ENCODE peak calls at places on chromosome 7, in nine cellular contexts. L, V, Z, Y, J, H, R, M and F are unnamed samples.

GRCh38 chr7:35875292-35875691 is 74.4 kb downstream of the SEPTIN7 start:
- DNase-seq in R (no peak), Z (no peak), L (no peak), H (no peak), Y (no peak), V (no peak), M (no peak), J (no peak), F (no peak)

GRCh38 chr7:159064121-159064815 is 80.4 kb downstream of the VIPR2 start:
- DNase-seq in Y (no peak), H (no peak), M (no peak), Z (no peak), R (no peak), J (no peak), V (no peak), L (no peak), F (no peak)

GRCh38 chr7:98848918-98849317 is 20.9 kb downstream of the TMEM130 start:
- DNase-seq in L (no peak), Y (no peak), M (no peak), R (no peak), V (no peak), J (no peak), Z (no peak), H (no peak), F (no peak)

GRCh38 chr7:42222891-42223290 is 14.1 kb downstream of the GLI3 start:
- DNase-seq in Z (no peak), L (peak), V (no peak), M (no peak), R (no peak), H (no peak), Y (no peak), J (no peak), F (no peak)

GRCh38 chr7:154647625-154648024 is 355.3 kb downstream of the PAXIP1 start:
- DNase-seq in V (no peak), R (no peak), H (no peak), Z (no peak), J (no peak), Y (no peak), L (no peak), M (no peak), F (no peak)

GRCh38 chr7:50665403-50666123 is 100.4 kb upstream of the DDC start:
- DNase-seq in R (no peak), M (no peak), Z (no peak), Y (no peak), L (no peak), H (no peak), V (no peak), J (no peak), F (no peak)

GRCh38 chr7:71298378-71298777 is 166.4 kb downstream of the GALNT17 start:
- DNase-seq in V (no peak), J (peak), R (no peak), Y (no peak), Z (no peak), M (no peak), L (no peak), H (no peak), F (no peak)

GRCh38 chr7:46385662-46386309 is 464.7 kb upstream of the IGFBP3 start:
- DNase-seq in Z (peak), H (no peak), V (no peak), J (no peak), Y (no peak), L (no peak), M (peak), R (no peak), F (no peak)

GRCh38 chr7:64890761-64891666 is 12.1 kb upstream of the ZNF273 start:
- DNase-seq in M (no peak), Z (no peak), Y (no peak), V (no peak), L (no peak), H (no peak), J (no peak), R (no peak), F (no peak)

GRCh38 chr7:29622335-29623265 is 59.0 kb downstream of the PRR15 start:
- DNase-seq in H (no peak), Z (peak), M (peak), J (no peak), V (no peak), Y (no peak), L (no peak), R (no peak), F (no peak)

GRCh38 chr7:122552769-122553168 is 146.1 kb downstream of the RNF133 start:
- DNase-seq in R (no peak), Y (no peak), L (no peak), V (no peak), M (no peak), Z (no peak), J (no peak), H (no peak), F (no peak)

GRCh38 chr7:47795631-47796030 is 152.6 kb downstream of the PKD1L1 start:
- DNase-seq in Y (no peak), Z (no peak), V (no peak), M (no peak), R (no peak), H (no peak), L (no peak), J (no peak), F (no peak)

GRCh38 chr7:43602271-43602670 is 19.4 kb downstream of the STK17A start:
- DNase-seq in Z (no peak), V (no peak), R (no peak), M (no peak), J (no peak), Y (no peak), L (no peak), H (no peak), F (no peak)

GRCh38 chr7:117715784-117716445 is 157.3 kb downstream of the CTTNBP2 start:
- DNase-seq in L (peak), R (no peak), Z (peak), V (no peak), J (peak), H (no peak), Y (no peak), M (peak), F (no peak)

GRCh38 chr7:107115762-107116540 is 52.9 kb upstream of the HBP1 start:
- DNase-seq in H (no peak), V (no peak), R (no peak), Y (no peak), J (no peak), L (no peak), M (no peak), Z (no peak), F (no peak)

GRCh38 chr7:66308411-66308810 is 103.3 kb downstream of the TPST1 start:
- DNase-seq in Y (no peak), V (no peak), Z (no peak), M (no peak), H (no peak), J (no peak), R (no peak), L (no peak), F (no peak)

GRCh38 chr7:151666886-151667285 is 147.2 kb upstream of the RHEB start:
- DNase-seq in R (no peak), M (no peak), V (no peak), Y (no peak), J (no peak), H (no peak), Z (no peak), L (no peak), F (peak)

GRCh38 chr7:3300221-3300650 is 816 bp upstream of the SDK1 start:
- DNase-seq in Z (no peak), Y (no peak), V (no peak), M (peak), H (no peak), L (no peak), J (no peak), R (no peak), F (no peak)

GRCh38 chr7:86008898-86009297 is 634.8 kb upstream of the GRM3 start:
- DNase-seq in H (no peak), Z (no peak), R (no peak), M (no peak), V (no peak), J (no peak), L (no peak), Y (no peak), F (no peak)
- H3K27ac ChIP-seq in H (no peak), Z (no peak), R (no peak), M (no peak), V (no peak), J (no peak), L (no peak), Y (no peak), F (no peak)

DNA sequence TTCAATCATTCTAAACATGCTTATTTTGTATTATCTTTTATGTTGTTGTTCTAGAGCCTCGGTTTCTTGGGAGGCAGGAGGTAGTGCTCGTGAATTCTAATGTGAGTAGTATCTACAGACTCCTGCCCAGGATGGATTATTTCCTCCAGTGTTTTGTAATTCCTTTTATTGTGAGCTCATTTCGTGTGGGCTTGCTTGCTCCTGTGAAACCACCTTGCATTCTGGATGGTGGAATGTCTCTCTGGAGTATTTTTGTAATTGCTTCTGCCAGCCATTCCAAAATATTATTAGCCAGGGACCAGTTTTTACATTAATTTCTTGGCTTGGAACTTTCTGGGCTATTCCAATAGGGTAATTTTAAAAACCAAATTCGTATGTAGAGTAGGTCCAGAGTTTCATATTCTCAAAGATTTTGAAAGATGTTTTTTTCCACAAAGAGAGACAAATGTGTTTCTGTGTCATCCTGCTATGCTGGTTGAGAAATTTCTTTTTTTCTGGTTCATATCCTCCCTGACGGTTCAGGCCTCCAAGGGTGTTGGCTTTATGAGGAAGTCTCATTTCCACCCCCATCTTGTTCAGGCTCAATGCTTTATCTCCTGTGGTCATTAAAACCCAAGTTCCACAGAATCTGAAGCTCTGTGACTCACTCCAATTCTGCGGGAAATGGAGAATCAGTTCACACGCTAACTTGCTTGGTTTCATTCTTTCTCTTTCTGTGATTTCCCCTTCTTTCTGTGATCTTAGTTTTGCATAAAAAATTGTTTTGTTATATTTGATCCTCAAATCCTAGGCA is 41.7 kb upstream of the CALD1 start:
- DNase-seq in R (no peak), M (no peak), Y (no peak), J (no peak), V (no peak), L (no peak), H (no peak), Z (no peak), F (no peak)
- H3K27ac ChIP-seq in R (peak), M (no peak), Y (peak), J (no peak), V (no peak), L (peak), H (peak), Z (no peak), F (peak)

GRCh38 chr7:34060548-34060947 is 155.2 kb downstream of the BMPER start:
- DNase-seq in M (no peak), J (no peak), L (no peak), Y (no peak), H (no peak), R (no peak), Z (no peak), V (no peak), F (no peak)

GRCh38 chr7:34062826-34063225 is 157.5 kb downstream of the BMPER start:
- DNase-seq in H (no peak), Z (no peak), M (no peak), L (no peak), V (no peak), R (no peak), Y (no peak), J (no peak), F (no peak)

GRCh38 chr7:34059551-34059840 is 154.2 kb downstream of the BMPER start:
- DNase-seq in M (no peak), Z (no peak), J (no peak), V (no peak), R (no peak), Y (no peak), L (no peak), H (no peak), F (no peak)

GRCh38 chr7:34062341-34062740 is 157.0 kb downstream of the BMPER start:
- DNase-seq in Y (no peak), L (no peak), H (no peak), R (no peak), M (no peak), V (no peak), Z (no peak), J (no peak), F (no peak)

GRCh38 chr7:34061175-34061574 is 155.8 kb downstream of the BMPER start:
- DNase-seq in Y (no peak), R (no peak), M (peak), Z (no peak), V (no peak), L (no peak), H (no peak), J (no peak), F (no peak)
- H3K27ac ChIP-seq in Y (peak), R (no peak), M (peak), Z (no peak), V (no peak), L (no peak), H (no peak), J (no peak), F (no peak)

GRCh38 chr7:39721345-39721744 is 98.0 kb downstream of the RALA start:
- DNase-seq in J (no peak), Y (no peak), Z (no peak), H (no peak), L (no peak), R (no peak), M (no peak), V (no peak), F (no peak)
- H3K27ac ChIP-seq in J (no peak), Y (no peak), Z (no peak), H (no peak), L (peak), R (no peak), M (no peak), V (no peak), F (no peak)

DNA sequence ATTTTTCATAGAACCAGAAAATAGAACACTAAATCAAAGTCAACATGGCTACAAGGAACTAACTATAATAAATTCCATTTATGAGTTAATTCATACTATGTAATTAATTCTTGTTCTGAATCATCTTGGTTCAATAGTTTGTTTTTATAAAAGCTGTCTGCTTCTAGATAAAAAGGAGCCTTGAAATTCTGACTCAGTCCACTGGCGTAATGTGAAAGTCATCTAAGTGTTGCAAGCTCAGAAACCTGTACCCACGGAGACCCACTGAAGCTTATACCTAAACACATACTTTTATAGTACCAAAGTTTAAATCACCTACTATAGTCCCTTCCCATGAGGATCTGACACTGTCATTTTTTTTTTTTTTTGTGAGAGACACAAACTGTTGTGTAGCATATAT is 489.4 kb downstream of the SEMA3D start:
- DNase-seq in Z (no peak), V (no peak), Y (no peak), M (peak), J (no peak), R (no peak), L (no peak), H (no peak), F (no peak)
- H3K27ac ChIP-seq in Z (no peak), V (no peak), Y (no peak), M (no peak), J (no peak), R (no peak), L (no peak), H (no peak), F (no peak)

GRCh38 chr7:79337722-79338121 is 115.7 kb downstream of the MAGI2 start:
- DNase-seq in Z (no peak), H (no peak), M (no peak), V (no peak), J (no peak), Y (no peak), L (no peak), R (no peak), F (no peak)
- H3K27ac ChIP-seq in Z (no peak), H (no peak), M (no peak), V (no peak), J (no peak), Y (no peak), L (no peak), R (no peak), F (no peak)

GRCh38 chr7:40826419-40827216 is 691.8 kb downstream of the SUGCT start:
- DNase-seq in V (no peak), L (no peak), Z (no peak), M (no peak), Y (no peak), J (no peak), H (no peak), R (no peak), F (no peak)
- H3K27ac ChIP-seq in V (no peak), L (no peak), Z (no peak), M (no peak), Y (no peak), J (no peak), H (no peak), R (peak), F (no peak)

GRCh38 chr7:131026297-131027003 is 292.4 kb upstream of the KLF14 start:
- DNase-seq in R (no peak), Y (no peak), J (no peak), M (no peak), H (no peak), Z (no peak), V (no peak), L (no peak), F (no peak)
- H3K27ac ChIP-seq in R (no peak), Y (no peak), J (no peak), M (no peak), H (no peak), Z (no peak), V (no peak), L (peak), F (no peak)

GRCh38 chr7:130990178-130990832 is 256.3 kb upstream of the KLF14 start:
- DNase-seq in Z (no peak), V (no peak), R (no peak), H (no peak), J (no peak), M (no peak), Y (no peak), L (peak), F (no peak)
- H3K27ac ChIP-seq in Z (no peak), V (no peak), R (no peak), H (no peak), J (no peak), M (no peak), Y (peak), L (peak), F (no peak)

DNA sequence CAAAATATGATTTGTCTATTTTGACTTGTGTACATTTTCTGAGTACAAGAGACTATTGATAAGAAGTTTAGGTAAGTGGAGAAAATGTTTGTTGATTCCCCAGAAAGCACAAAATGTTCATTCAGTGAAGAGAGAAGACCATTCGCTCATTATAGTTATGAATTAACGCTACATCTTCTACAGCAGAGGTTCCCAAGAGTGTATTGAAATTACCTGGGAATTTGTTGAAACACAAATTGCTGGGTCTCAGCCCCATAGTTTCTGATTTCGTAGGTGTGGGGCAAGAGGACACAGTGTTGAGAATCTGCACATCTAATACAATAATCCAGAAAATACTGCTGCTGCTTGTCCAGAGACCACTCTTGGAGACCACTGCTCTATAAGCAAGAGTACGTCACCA is 24.2 kb downstream of the JAZF1 start:
- DNase-seq in V (no peak), M (no peak), Z (no peak), R (no peak), Y (no peak), J (no peak), H (no peak), L (no peak), F (no peak)
- H3K27ac ChIP-seq in V (no peak), M (no peak), Z (no peak), R (no peak), Y (no peak), J (peak), H (no peak), L (no peak), F (no peak)